ENCODE peak calls at places on chromosomes 13 and 19, in five cellular contexts. One of them, this sample, is unnamed.
A peak's percentile ranks its signal among the peaks of the same experiment; 100 is the strongest.

GRCh38 chr19:32041681-32042292 is 303.6 kb upstream of the ZNF507 start:
- DNase-seq in AG09309: no peak
- DNase-seq in dorsolateral prefrontal cortex: peak; percentile 59
- DNase-seq in thoracic aorta: no peak
- DNase-seq in mucosa of descending colon: peak; percentile 55
- DNase-seq in this sample: no peak

GRCh38 chr19:4454952-4455738 is 2.4 kb downstream of the UBXN6 start:
- DNase-seq in dorsolateral prefrontal cortex: no peak
- DNase-seq in mucosa of descending colon: no peak
- DNase-seq in thoracic aorta: no peak
- DNase-seq in AG09309: no peak
- DNase-seq in this sample: no peak

GRCh38 chr19:38273499-38273898 is 9.1 kb downstream of the SPINT2 start:
- DNase-seq in thoracic aorta: no peak
- DNase-seq in dorsolateral prefrontal cortex: no peak
- DNase-seq in AG09309: no peak
- DNase-seq in mucosa of descending colon: peak; percentile 73
- DNase-seq in this sample: no peak

GRCh38 chr19:30555788-30556110 is 183.6 kb downstream of the ZNF536 start:
- DNase-seq in AG09309: no peak
- DNase-seq in dorsolateral prefrontal cortex: no peak
- DNase-seq in mucosa of descending colon: no peak
- DNase-seq in thoracic aorta: no peak
- DNase-seq in this sample: no peak

GRCh38 chr13:31982124-31982523 is 49.5 kb upstream of the FRY start:
- DNase-seq in dorsolateral prefrontal cortex: no peak
- DNase-seq in thoracic aorta: no peak
- DNase-seq in mucosa of descending colon: no peak
- DNase-seq in AG09309: no peak
- DNase-seq in this sample: no peak

GRCh38 chr13:50400930-50401553 is 385.8 kb downstream of the KCNRG start:
- DNase-seq in thoracic aorta: no peak
- DNase-seq in dorsolateral prefrontal cortex: peak; percentile 54
- DNase-seq in mucosa of descending colon: no peak
- DNase-seq in AG09309: peak; percentile 80
- DNase-seq in this sample: no peak

GRCh38 chr13:104641309-104641708 is 1575.1 kb upstream of the SLC10A2 start:
- DNase-seq in dorsolateral prefrontal cortex: no peak
- DNase-seq in thoracic aorta: no peak
- DNase-seq in AG09309: no peak
- DNase-seq in mucosa of descending colon: no peak
- DNase-seq in this sample: no peak

GRCh38 chr13:20461481-20461859 is 64.2 kb downstream of the CRYL1 start:
- DNase-seq in AG09309: no peak
- DNase-seq in mucosa of descending colon: no peak
- DNase-seq in dorsolateral prefrontal cortex: no peak
- DNase-seq in thoracic aorta: no peak
- DNase-seq in this sample: no peak

GRCh38 chr13:26503826-26504594 is 53.5 kb upstream of the WASF3 start:
- DNase-seq in mucosa of descending colon: no peak
- DNase-seq in dorsolateral prefrontal cortex: peak; percentile 59
- DNase-seq in thoracic aorta: no peak
- DNase-seq in AG09309: no peak
- DNase-seq in this sample: no peak

GRCh38 chr19:40424637-40425449 is 949 bp downstream of the SERTAD1 start:
- DNase-seq in mucosa of descending colon: peak; percentile 55
- DNase-seq in thoracic aorta: no peak
- DNase-seq in AG09309: no peak
- DNase-seq in dorsolateral prefrontal cortex: no peak
- DNase-seq in this sample: no peak

GRCh38 chr13:96771501-96772367 is 222.5 kb downstream of the OXGR1 start:
- DNase-seq in AG09309: no peak
- DNase-seq in dorsolateral prefrontal cortex: no peak
- DNase-seq in thoracic aorta: no peak
- DNase-seq in mucosa of descending colon: no peak
- DNase-seq in this sample: no peak

GRCh38 chr13:61286148-61286745 is 129.4 kb downstream of the PCDH20 start:
- DNase-seq in AG09309: no peak
- DNase-seq in thoracic aorta: no peak
- DNase-seq in mucosa of descending colon: no peak
- DNase-seq in dorsolateral prefrontal cortex: no peak
- DNase-seq in this sample: no peak

GRCh38 chr13:40534456-40534855 is 132.0 kb downstream of the FOXO1 start:
- DNase-seq in dorsolateral prefrontal cortex: no peak
- DNase-seq in AG09309: no peak
- DNase-seq in thoracic aorta: no peak
- DNase-seq in mucosa of descending colon: no peak
- DNase-seq in this sample: no peak

GRCh38 chr19:12949363-12950284 is 4.0 kb downstream of the RAD23A start:
- DNase-seq in thoracic aorta: no peak
- DNase-seq in AG09309: no peak
- DNase-seq in mucosa of descending colon: no peak
- DNase-seq in dorsolateral prefrontal cortex: no peak
- DNase-seq in this sample: no peak

GRCh38 chr13:79541426-79542049 is 60.6 kb downstream of the NDFIP2 start:
- DNase-seq in AG09309: peak; percentile 24
- DNase-seq in dorsolateral prefrontal cortex: no peak
- DNase-seq in thoracic aorta: no peak
- DNase-seq in mucosa of descending colon: no peak
- DNase-seq in this sample: no peak

GRCh38 chr19:33306853-33307792 is 4.8 kb upstream of the CEBPA start:
- DNase-seq in mucosa of descending colon: peak; percentile 38
- DNase-seq in AG09309: no peak
- DNase-seq in dorsolateral prefrontal cortex: no peak
- DNase-seq in thoracic aorta: no peak
- DNase-seq in this sample: no peak

GRCh38 chr13:76378767-76379166 is 507.4 kb downstream of the KCTD12 start:
- DNase-seq in mucosa of descending colon: no peak
- DNase-seq in dorsolateral prefrontal cortex: no peak
- DNase-seq in AG09309: no peak
- DNase-seq in thoracic aorta: no peak
- DNase-seq in this sample: no peak

GRCh38 chr13:109400192-109400591 is 386.2 kb downstream of the IRS2 start:
- DNase-seq in thoracic aorta: no peak
- DNase-seq in mucosa of descending colon: peak; percentile 43
- DNase-seq in AG09309: no peak
- DNase-seq in dorsolateral prefrontal cortex: no peak
- DNase-seq in this sample: no peak

GRCh38 chr19:9323557-9323918 is 441 bp upstream of the ZNF559 start:
- DNase-seq in thoracic aorta: peak; percentile 14
- DNase-seq in dorsolateral prefrontal cortex: peak; percentile 75
- DNase-seq in mucosa of descending colon: no peak
- DNase-seq in AG09309: peak; percentile 51
- DNase-seq in this sample: no peak

DNA sequence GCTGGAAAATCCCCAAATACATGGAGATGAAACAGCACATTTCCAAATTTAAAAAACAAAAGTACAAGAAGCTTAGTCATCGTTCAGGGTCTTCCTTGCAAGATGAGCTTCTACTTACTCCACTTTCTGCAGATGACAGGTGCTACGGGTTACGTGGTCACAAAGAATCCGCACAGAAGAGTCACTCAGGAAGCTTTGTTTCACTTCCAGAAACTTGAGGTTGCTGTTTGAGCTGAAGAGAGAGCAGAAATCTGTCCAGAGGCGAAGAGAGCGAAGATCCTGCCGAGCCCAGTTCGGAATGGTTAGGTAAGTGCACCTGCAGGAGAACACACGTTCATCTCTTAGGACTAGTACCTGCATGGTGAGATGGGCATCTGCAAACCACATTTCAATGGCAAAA is 9.4 kb downstream of the NLRP7 start:
- DNase-seq in dorsolateral prefrontal cortex: no peak
- DNase-seq in AG09309: no peak
- DNase-seq in mucosa of descending colon: no peak
- DNase-seq in thoracic aorta: no peak
- DNase-seq in this sample: no peak
- H3K4me3 ChIP-seq in dorsolateral prefrontal cortex: no peak overlapping the region
- H3K4me3 ChIP-seq in AG09309: no peak overlapping the region
- H3K4me3 ChIP-seq in mucosa of descending colon: no peak overlapping the region
- H3K4me3 ChIP-seq in thoracic aorta: no peak overlapping the region
- H3K4me3 ChIP-seq in this sample: no peak overlapping the region

DNA sequence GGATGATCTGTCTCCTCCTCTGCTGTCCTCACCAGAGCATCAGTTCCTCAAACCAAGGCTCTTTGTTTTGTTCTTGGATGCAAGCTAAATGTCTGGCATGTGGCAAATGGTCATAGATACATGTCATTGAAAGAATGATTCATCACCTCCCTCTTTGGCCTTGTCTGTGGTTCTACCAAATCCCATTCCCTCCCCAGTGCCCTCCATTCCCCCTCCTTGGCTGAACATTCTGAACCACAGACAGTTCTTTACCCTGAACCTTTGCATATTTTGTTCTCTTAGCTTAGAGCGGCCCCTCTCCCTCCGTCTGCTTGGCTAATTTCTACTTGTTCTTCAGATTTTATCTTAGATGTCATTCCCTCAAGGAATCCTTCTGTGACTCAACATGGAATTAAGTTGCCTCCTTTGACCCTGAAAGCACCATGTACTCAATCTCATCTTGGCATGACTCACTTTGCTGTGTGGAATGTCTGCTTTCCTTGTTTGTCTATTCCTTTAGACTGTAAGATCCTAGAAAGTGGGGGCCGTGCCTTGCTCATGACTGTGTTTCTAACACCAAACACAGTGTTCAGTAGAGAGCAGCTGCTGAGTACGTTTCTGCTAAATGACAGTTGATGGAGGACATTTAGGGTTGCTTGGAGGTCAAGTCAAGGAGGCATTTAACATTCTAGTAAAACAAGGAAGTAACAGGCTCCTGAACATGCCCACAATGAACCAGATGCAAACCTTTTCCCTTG is 8.1 kb downstream of the ALOX5AP start:
- DNase-seq in mucosa of descending colon: no peak
- DNase-seq in dorsolateral prefrontal cortex: no peak
- DNase-seq in AG09309: peak; percentile 91
- DNase-seq in thoracic aorta: peak; percentile 76
- DNase-seq in this sample: no peak
- H3K4me3 ChIP-seq in mucosa of descending colon: no peak overlapping the region
- H3K4me3 ChIP-seq in dorsolateral prefrontal cortex: no peak overlapping the region
- H3K4me3 ChIP-seq in AG09309: no peak overlapping the region
- H3K4me3 ChIP-seq in thoracic aorta: peak overlapping the region; percentile 10
- H3K4me3 ChIP-seq in this sample: no peak overlapping the region

DNA sequence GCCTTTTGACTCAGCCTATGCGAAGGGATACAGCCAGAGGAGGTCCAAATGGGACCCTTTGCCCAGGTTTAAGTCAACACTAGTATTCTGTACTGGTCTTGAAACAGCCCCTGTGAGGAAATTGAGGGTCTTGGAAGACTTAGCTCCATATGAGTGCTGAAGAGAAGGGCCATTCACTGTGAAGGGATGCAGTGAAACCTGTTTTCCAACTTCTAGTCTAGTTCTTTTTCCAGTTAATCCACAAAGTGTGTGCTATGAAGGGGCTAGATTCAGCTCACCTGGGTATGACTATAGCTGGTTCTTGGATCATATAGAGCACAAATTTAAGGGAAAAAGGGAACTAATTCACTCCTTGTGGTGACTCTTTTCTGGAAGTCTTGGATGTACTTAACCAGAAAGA is 4.0 kb downstream of the ZBTB32 start:
- DNase-seq in thoracic aorta: no peak
- DNase-seq in dorsolateral prefrontal cortex: no peak
- DNase-seq in AG09309: no peak
- DNase-seq in mucosa of descending colon: no peak
- DNase-seq in this sample: no peak
- H3K4me3 ChIP-seq in thoracic aorta: no peak overlapping the region
- H3K4me3 ChIP-seq in dorsolateral prefrontal cortex: no peak overlapping the region
- H3K4me3 ChIP-seq in AG09309: no peak overlapping the region
- H3K4me3 ChIP-seq in mucosa of descending colon: no peak overlapping the region
- H3K4me3 ChIP-seq in this sample: no peak overlapping the region

DNA sequence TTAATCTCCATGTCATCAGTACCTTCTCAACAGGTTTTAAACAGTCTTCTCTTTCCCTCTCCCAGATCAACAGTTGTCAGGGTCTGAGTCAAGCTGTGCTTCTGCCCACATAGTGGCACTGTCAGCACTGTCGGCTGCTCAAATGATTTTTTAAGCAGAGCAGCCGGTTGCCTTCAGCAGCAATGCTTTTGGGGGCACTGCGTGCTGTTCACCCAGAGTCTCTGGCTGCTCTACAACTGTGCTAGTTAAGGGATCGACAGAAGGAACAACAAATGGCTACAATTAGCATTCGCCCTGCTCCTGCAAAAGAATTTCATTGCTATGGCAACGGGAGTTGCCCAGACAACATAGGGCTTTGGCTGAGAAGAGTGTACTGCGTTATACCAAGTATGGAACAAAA is 412.9 kb downstream of the DIAPH3 start:
- DNase-seq in dorsolateral prefrontal cortex: peak; percentile 80
- DNase-seq in thoracic aorta: no peak
- DNase-seq in mucosa of descending colon: no peak
- DNase-seq in AG09309: peak; percentile 58
- DNase-seq in this sample: no peak
- H3K4me3 ChIP-seq in dorsolateral prefrontal cortex: no peak overlapping the region
- H3K4me3 ChIP-seq in thoracic aorta: peak overlapping the region; percentile 48
- H3K4me3 ChIP-seq in mucosa of descending colon: no peak overlapping the region
- H3K4me3 ChIP-seq in AG09309: no peak overlapping the region
- H3K4me3 ChIP-seq in this sample: no peak overlapping the region

GRCh38 chr19:47682939-47683338 is 30.3 kb upstream of the EHD2 start:
- DNase-seq in mucosa of descending colon: no peak
- DNase-seq in dorsolateral prefrontal cortex: no peak
- DNase-seq in AG09309: no peak
- DNase-seq in thoracic aorta: no peak
- DNase-seq in this sample: no peak
- H3K4me3 ChIP-seq in mucosa of descending colon: no peak overlapping the region
- H3K4me3 ChIP-seq in dorsolateral prefrontal cortex: no peak overlapping the region
- H3K4me3 ChIP-seq in AG09309: no peak overlapping the region
- H3K4me3 ChIP-seq in thoracic aorta: no peak overlapping the region
- H3K4me3 ChIP-seq in this sample: no peak overlapping the region

DNA sequence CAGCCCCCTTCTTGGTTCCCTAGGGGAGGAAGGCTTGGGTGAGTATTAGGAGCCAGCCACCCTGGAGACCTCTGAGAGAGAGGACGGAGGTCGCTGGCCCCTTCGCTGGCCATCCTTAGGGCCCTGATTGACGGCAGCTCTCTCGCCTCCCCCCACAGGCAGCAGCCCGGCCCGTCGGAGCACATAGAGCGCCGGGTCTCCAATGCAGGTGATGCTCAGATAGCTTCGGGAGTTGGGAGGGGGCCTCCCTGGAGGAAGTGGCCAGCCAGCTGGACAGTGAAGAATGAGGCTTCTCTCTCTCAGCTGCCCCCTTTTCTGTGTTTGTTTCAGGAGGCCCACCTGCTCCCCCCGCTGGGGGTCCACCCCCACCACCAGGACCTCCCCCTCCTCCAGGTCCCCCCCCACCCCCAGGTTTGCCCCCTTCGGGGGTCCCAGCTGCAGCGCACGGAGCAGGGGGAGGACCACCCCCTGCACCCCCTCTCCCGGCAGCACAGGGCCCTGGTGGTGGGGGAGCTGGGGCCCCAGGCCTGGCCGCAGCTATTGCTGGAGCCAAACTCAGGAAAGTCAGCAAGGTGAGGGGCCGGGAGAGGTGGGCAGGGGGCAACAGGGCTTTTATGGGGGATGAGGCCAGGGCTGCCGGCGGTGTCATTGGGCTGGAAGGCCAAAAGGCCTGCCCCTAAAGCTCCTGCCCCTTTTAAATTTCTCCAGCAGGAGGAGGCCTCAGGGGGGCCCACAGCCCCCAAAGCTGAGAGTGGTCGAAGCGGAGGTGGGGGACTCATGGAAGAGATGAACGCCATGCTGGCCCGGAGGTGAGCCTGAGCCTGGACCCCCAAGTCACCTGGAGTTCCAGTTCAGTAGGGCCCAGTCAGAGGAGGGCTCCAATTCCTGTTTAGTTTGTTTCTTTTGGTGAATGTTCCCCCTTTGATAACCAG is 15.0 kb downstream of the VASP start:
- DNase-seq in dorsolateral prefrontal cortex: no peak
- DNase-seq in mucosa of descending colon: peak; percentile 40
- DNase-seq in thoracic aorta: no peak
- DNase-seq in AG09309: no peak
- DNase-seq in this sample: no peak
- H3K4me3 ChIP-seq in dorsolateral prefrontal cortex: no peak overlapping the region
- H3K4me3 ChIP-seq in mucosa of descending colon: no peak overlapping the region
- H3K4me3 ChIP-seq in thoracic aorta: no peak overlapping the region
- H3K4me3 ChIP-seq in AG09309: no peak overlapping the region
- H3K4me3 ChIP-seq in this sample: no peak overlapping the region

This sample was measured in suprapubic skin.